ENCODE peak calls at places on chromosomes 11 and 22, in nine cellular contexts. One of them, this sample, is unnamed.

GRCh38 chr22:48665286-48666010 is 1162.2 kb downstream of the BRD1 start:
- DNase-seq in EL: no peak
- DNase-seq in stimulated activated naive CD8-positive, alpha-beta T cell treated with anti-CD3 and anti-CD28 coated beads, Interleukin-15, Interleukin-2, amounts not matched to agents 100 U/mL and 50 U/mL, for 24 hours: no peak
- DNase-seq in activated CD4-positive, alpha-beta T cell treated with anti-CD3 and anti-CD28 coated beads, Interleukin-2, amount 50 U/mL, for 4 hours: no peak
- DNase-seq in GM13976: no peak
- DNase-seq in NCI-H1930: no peak
- DNase-seq in right atrium auricular region: no peak
- DNase-seq in activated B cell treated with CpG ODN at 0.5 μM for 24 hours: no peak
- DNase-seq in heart right ventricle: no peak
- DNase-seq in this sample: no peak

GRCh38 chr11:64729851-64730382 is 6.9 kb upstream of the NRXN2 start:
- DNase-seq in stimulated activated naive CD8-positive, alpha-beta T cell treated with anti-CD3 and anti-CD28 coated beads, Interleukin-15, Interleukin-2, amounts not matched to agents 100 U/mL and 50 U/mL, for 24 hours: peak; percentile 39
- DNase-seq in activated B cell treated with CpG ODN at 0.5 μM for 24 hours: no peak
- DNase-seq in EL: peak; percentile 34
- DNase-seq in NCI-H1930: no peak
- DNase-seq in GM13976: no peak
- DNase-seq in heart right ventricle: no peak
- DNase-seq in right atrium auricular region: no peak
- DNase-seq in activated CD4-positive, alpha-beta T cell treated with anti-CD3 and anti-CD28 coated beads, Interleukin-2, amount 50 U/mL, for 4 hours: no peak
- DNase-seq in this sample: peak; percentile 78

GRCh38 chr11:129853508-129854228 is 38.0 kb downstream of the TMEM45B start:
- DNase-seq in right atrium auricular region: no peak
- DNase-seq in activated CD4-positive, alpha-beta T cell treated with anti-CD3 and anti-CD28 coated beads, Interleukin-2, amount 50 U/mL, for 4 hours: peak; percentile 42
- DNase-seq in heart right ventricle: peak; percentile 17
- DNase-seq in GM13976: no peak
- DNase-seq in NCI-H1930: peak; percentile 11
- DNase-seq in stimulated activated naive CD8-positive, alpha-beta T cell treated with anti-CD3 and anti-CD28 coated beads, Interleukin-15, Interleukin-2, amounts not matched to agents 100 U/mL and 50 U/mL, for 24 hours: peak; percentile 27
- DNase-seq in EL: no peak
- DNase-seq in activated B cell treated with CpG ODN at 0.5 μM for 24 hours: no peak
- DNase-seq in this sample: no peak

GRCh38 chr11:44985721-44986120 is 35.0 kb upstream of the TP53I11 start:
- DNase-seq in right atrium auricular region: no peak
- DNase-seq in NCI-H1930: no peak
- DNase-seq in activated B cell treated with CpG ODN at 0.5 μM for 24 hours: peak; percentile 7
- DNase-seq in GM13976: no peak
- DNase-seq in activated CD4-positive, alpha-beta T cell treated with anti-CD3 and anti-CD28 coated beads, Interleukin-2, amount 50 U/mL, for 4 hours: no peak
- DNase-seq in EL: no peak
- DNase-seq in stimulated activated naive CD8-positive, alpha-beta T cell treated with anti-CD3 and anti-CD28 coated beads, Interleukin-15, Interleukin-2, amounts not matched to agents 100 U/mL and 50 U/mL, for 24 hours: no peak
- DNase-seq in heart right ventricle: no peak
- DNase-seq in this sample: no peak

GRCh38 chr22:38403806-38404205 is 51.2 kb downstream of the KCNJ4 start:
- DNase-seq in right atrium auricular region: no peak
- DNase-seq in NCI-H1930: no peak
- DNase-seq in activated B cell treated with CpG ODN at 0.5 μM for 24 hours: no peak
- DNase-seq in GM13976: no peak
- DNase-seq in activated CD4-positive, alpha-beta T cell treated with anti-CD3 and anti-CD28 coated beads, Interleukin-2, amount 50 U/mL, for 4 hours: no peak
- DNase-seq in stimulated activated naive CD8-positive, alpha-beta T cell treated with anti-CD3 and anti-CD28 coated beads, Interleukin-15, Interleukin-2, amounts not matched to agents 100 U/mL and 50 U/mL, for 24 hours: no peak
- DNase-seq in heart right ventricle: no peak
- DNase-seq in EL: no peak
- DNase-seq in this sample: no peak

GRCh38 chr11:83007909-83008580 is 63.7 kb downstream of the RAB30 start:
- DNase-seq in activated B cell treated with CpG ODN at 0.5 μM for 24 hours: no peak
- DNase-seq in GM13976: peak; percentile 41
- DNase-seq in heart right ventricle: peak; percentile 73
- DNase-seq in stimulated activated naive CD8-positive, alpha-beta T cell treated with anti-CD3 and anti-CD28 coated beads, Interleukin-15, Interleukin-2, amounts not matched to agents 100 U/mL and 50 U/mL, for 24 hours: no peak
- DNase-seq in EL: peak; percentile 46
- DNase-seq in activated CD4-positive, alpha-beta T cell treated with anti-CD3 and anti-CD28 coated beads, Interleukin-2, amount 50 U/mL, for 4 hours: no peak
- DNase-seq in right atrium auricular region: peak; percentile 78
- DNase-seq in NCI-H1930: no peak
- DNase-seq in this sample: peak; percentile 91

GRCh38 chr11:61730222-61730994 is 22.0 kb upstream of the MYRF start:
- DNase-seq in activated CD4-positive, alpha-beta T cell treated with anti-CD3 and anti-CD28 coated beads, Interleukin-2, amount 50 U/mL, for 4 hours: no peak
- DNase-seq in right atrium auricular region: no peak
- DNase-seq in heart right ventricle: no peak
- DNase-seq in NCI-H1930: no peak
- DNase-seq in GM13976: no peak
- DNase-seq in activated B cell treated with CpG ODN at 0.5 μM for 24 hours: no peak
- DNase-seq in stimulated activated naive CD8-positive, alpha-beta T cell treated with anti-CD3 and anti-CD28 coated beads, Interleukin-15, Interleukin-2, amounts not matched to agents 100 U/mL and 50 U/mL, for 24 hours: no peak
- DNase-seq in EL: peak; percentile 35
- DNase-seq in this sample: no peak

GRCh38 chr11:76443254-76443935 is 1.4 kb upstream of the EMSY start:
- DNase-seq in activated CD4-positive, alpha-beta T cell treated with anti-CD3 and anti-CD28 coated beads, Interleukin-2, amount 50 U/mL, for 4 hours: no peak
- DNase-seq in EL: peak; percentile 14
- DNase-seq in NCI-H1930: no peak
- DNase-seq in GM13976: no peak
- DNase-seq in right atrium auricular region: no peak
- DNase-seq in heart right ventricle: no peak
- DNase-seq in activated B cell treated with CpG ODN at 0.5 μM for 24 hours: no peak
- DNase-seq in stimulated activated naive CD8-positive, alpha-beta T cell treated with anti-CD3 and anti-CD28 coated beads, Interleukin-15, Interleukin-2, amounts not matched to agents 100 U/mL and 50 U/mL, for 24 hours: no peak
- DNase-seq in this sample: peak; percentile 37

GRCh38 chr11:65787649-65788622 is 1.1 kb downstream of the OVOL1 start:
- DNase-seq in NCI-H1930: no peak
- DNase-seq in right atrium auricular region: no peak
- DNase-seq in stimulated activated naive CD8-positive, alpha-beta T cell treated with anti-CD3 and anti-CD28 coated beads, Interleukin-15, Interleukin-2, amounts not matched to agents 100 U/mL and 50 U/mL, for 24 hours: no peak
- DNase-seq in GM13976: no peak
- DNase-seq in activated B cell treated with CpG ODN at 0.5 μM for 24 hours: no peak
- DNase-seq in heart right ventricle: no peak
- DNase-seq in EL: no peak
- DNase-seq in activated CD4-positive, alpha-beta T cell treated with anti-CD3 and anti-CD28 coated beads, Interleukin-2, amount 50 U/mL, for 4 hours: no peak
- DNase-seq in this sample: no peak

GRCh38 chr11:16669799-16670415 is 68.5 kb upstream of the C11orf58 start:
- DNase-seq in activated CD4-positive, alpha-beta T cell treated with anti-CD3 and anti-CD28 coated beads, Interleukin-2, amount 50 U/mL, for 4 hours: no peak
- DNase-seq in stimulated activated naive CD8-positive, alpha-beta T cell treated with anti-CD3 and anti-CD28 coated beads, Interleukin-15, Interleukin-2, amounts not matched to agents 100 U/mL and 50 U/mL, for 24 hours: no peak
- DNase-seq in EL: peak; percentile 68
- DNase-seq in right atrium auricular region: no peak
- DNase-seq in activated B cell treated with CpG ODN at 0.5 μM for 24 hours: no peak
- DNase-seq in GM13976: no peak
- DNase-seq in heart right ventricle: no peak
- DNase-seq in NCI-H1930: no peak
- DNase-seq in this sample: no peak

GRCh38 chr11:12680246-12680939 is 6.2 kb downstream of the TEAD1 start:
- DNase-seq in GM13976: no peak
- DNase-seq in activated B cell treated with CpG ODN at 0.5 μM for 24 hours: no peak
- DNase-seq in EL: peak; percentile 90
- DNase-seq in activated CD4-positive, alpha-beta T cell treated with anti-CD3 and anti-CD28 coated beads, Interleukin-2, amount 50 U/mL, for 4 hours: no peak
- DNase-seq in right atrium auricular region: peak; percentile 92
- DNase-seq in heart right ventricle: peak; percentile 82
- DNase-seq in NCI-H1930: no peak
- DNase-seq in stimulated activated naive CD8-positive, alpha-beta T cell treated with anti-CD3 and anti-CD28 coated beads, Interleukin-15, Interleukin-2, amounts not matched to agents 100 U/mL and 50 U/mL, for 24 hours: peak; percentile 3
- DNase-seq in this sample: peak; percentile 71

GRCh38 chr22:27347951-27348350 is 453.6 kb downstream of the MN1 start:
- DNase-seq in NCI-H1930: no peak
- DNase-seq in stimulated activated naive CD8-positive, alpha-beta T cell treated with anti-CD3 and anti-CD28 coated beads, Interleukin-15, Interleukin-2, amounts not matched to agents 100 U/mL and 50 U/mL, for 24 hours: no peak
- DNase-seq in activated B cell treated with CpG ODN at 0.5 μM for 24 hours: no peak
- DNase-seq in activated CD4-positive, alpha-beta T cell treated with anti-CD3 and anti-CD28 coated beads, Interleukin-2, amount 50 U/mL, for 4 hours: no peak
- DNase-seq in GM13976: no peak
- DNase-seq in EL: no peak
- DNase-seq in right atrium auricular region: no peak
- DNase-seq in heart right ventricle: no peak
- DNase-seq in this sample: no peak

GRCh38 chr11:1832181-1832988 is 2.4 kb upstream of the SYT8 start:
- DNase-seq in NCI-H1930: peak; percentile 32
- DNase-seq in EL: peak; percentile 19
- DNase-seq in right atrium auricular region: no peak
- DNase-seq in activated CD4-positive, alpha-beta T cell treated with anti-CD3 and anti-CD28 coated beads, Interleukin-2, amount 50 U/mL, for 4 hours: peak; percentile 57
- DNase-seq in GM13976: peak; percentile 91
- DNase-seq in heart right ventricle: no peak
- DNase-seq in stimulated activated naive CD8-positive, alpha-beta T cell treated with anti-CD3 and anti-CD28 coated beads, Interleukin-15, Interleukin-2, amounts not matched to agents 100 U/mL and 50 U/mL, for 24 hours: peak; percentile 83
- DNase-seq in activated B cell treated with CpG ODN at 0.5 μM for 24 hours: peak; percentile 76
- DNase-seq in this sample: peak; percentile 85

GRCh38 chr11:71437879-71438278 is 10.3 kb downstream of the DHCR7 start:
- DNase-seq in activated CD4-positive, alpha-beta T cell treated with anti-CD3 and anti-CD28 coated beads, Interleukin-2, amount 50 U/mL, for 4 hours: no peak
- DNase-seq in activated B cell treated with CpG ODN at 0.5 μM for 24 hours: no peak
- DNase-seq in stimulated activated naive CD8-positive, alpha-beta T cell treated with anti-CD3 and anti-CD28 coated beads, Interleukin-15, Interleukin-2, amounts not matched to agents 100 U/mL and 50 U/mL, for 24 hours: no peak
- DNase-seq in EL: no peak
- DNase-seq in NCI-H1930: no peak
- DNase-seq in right atrium auricular region: no peak
- DNase-seq in GM13976: no peak
- DNase-seq in heart right ventricle: no peak
- DNase-seq in this sample: no peak

GRCh38 chr22:19810381-19811141 is 44.1 kb downstream of the GNB1L start:
- DNase-seq in EL: peak; percentile 53
- DNase-seq in heart right ventricle: no peak
- DNase-seq in activated B cell treated with CpG ODN at 0.5 μM for 24 hours: peak; percentile 5
- DNase-seq in stimulated activated naive CD8-positive, alpha-beta T cell treated with anti-CD3 and anti-CD28 coated beads, Interleukin-15, Interleukin-2, amounts not matched to agents 100 U/mL and 50 U/mL, for 24 hours: no peak
- DNase-seq in right atrium auricular region: no peak
- DNase-seq in NCI-H1930: no peak
- DNase-seq in activated CD4-positive, alpha-beta T cell treated with anti-CD3 and anti-CD28 coated beads, Interleukin-2, amount 50 U/mL, for 4 hours: no peak
- DNase-seq in GM13976: no peak
- DNase-seq in this sample: no peak

GRCh38 chr22:37321288-37321687 is 39.0 kb downstream of the CYTH4 start:
- DNase-seq in EL: no peak
- DNase-seq in NCI-H1930: no peak
- DNase-seq in activated B cell treated with CpG ODN at 0.5 μM for 24 hours: no peak
- DNase-seq in stimulated activated naive CD8-positive, alpha-beta T cell treated with anti-CD3 and anti-CD28 coated beads, Interleukin-15, Interleukin-2, amounts not matched to agents 100 U/mL and 50 U/mL, for 24 hours: no peak
- DNase-seq in GM13976: no peak
- DNase-seq in heart right ventricle: no peak
- DNase-seq in activated CD4-positive, alpha-beta T cell treated with anti-CD3 and anti-CD28 coated beads, Interleukin-2, amount 50 U/mL, for 4 hours: no peak
- DNase-seq in right atrium auricular region: no peak
- DNase-seq in this sample: no peak

GRCh38 chr11:66743271-66743968 is 14.4 kb upstream of the SPTBN2 start:
- DNase-seq in heart right ventricle: no peak
- DNase-seq in activated CD4-positive, alpha-beta T cell treated with anti-CD3 and anti-CD28 coated beads, Interleukin-2, amount 50 U/mL, for 4 hours: no peak
- DNase-seq in GM13976: no peak
- DNase-seq in right atrium auricular region: peak; percentile 30
- DNase-seq in EL: no peak
- DNase-seq in activated B cell treated with CpG ODN at 0.5 μM for 24 hours: no peak
- DNase-seq in NCI-H1930: no peak
- DNase-seq in stimulated activated naive CD8-positive, alpha-beta T cell treated with anti-CD3 and anti-CD28 coated beads, Interleukin-15, Interleukin-2, amounts not matched to agents 100 U/mL and 50 U/mL, for 24 hours: no peak
- DNase-seq in this sample: no peak

GRCh38 chr11:18727499-18728236 is 1.7 kb upstream of the IGSF22 start:
- DNase-seq in GM13976: peak; percentile 77
- DNase-seq in activated CD4-positive, alpha-beta T cell treated with anti-CD3 and anti-CD28 coated beads, Interleukin-2, amount 50 U/mL, for 4 hours: peak; percentile 37
- DNase-seq in EL: peak; percentile 31
- DNase-seq in NCI-H1930: peak; percentile 23
- DNase-seq in activated B cell treated with CpG ODN at 0.5 μM for 24 hours: no peak
- DNase-seq in right atrium auricular region: no peak
- DNase-seq in heart right ventricle: peak; percentile 31
- DNase-seq in stimulated activated naive CD8-positive, alpha-beta T cell treated with anti-CD3 and anti-CD28 coated beads, Interleukin-15, Interleukin-2, amounts not matched to agents 100 U/mL and 50 U/mL, for 24 hours: peak; percentile 65
- DNase-seq in this sample: peak; percentile 67

GRCh38 chr11:47797633-47798032 is 30.5 kb upstream of the FNBP4 start:
- DNase-seq in heart right ventricle: no peak
- DNase-seq in stimulated activated naive CD8-positive, alpha-beta T cell treated with anti-CD3 and anti-CD28 coated beads, Interleukin-15, Interleukin-2, amounts not matched to agents 100 U/mL and 50 U/mL, for 24 hours: peak; percentile 50
- DNase-seq in NCI-H1930: no peak
- DNase-seq in activated B cell treated with CpG ODN at 0.5 μM for 24 hours: no peak
- DNase-seq in EL: peak; percentile 78
- DNase-seq in activated CD4-positive, alpha-beta T cell treated with anti-CD3 and anti-CD28 coated beads, Interleukin-2, amount 50 U/mL, for 4 hours: peak; percentile 9
- DNase-seq in GM13976: no peak
- DNase-seq in right atrium auricular region: no peak
- DNase-seq in this sample: no peak

GRCh38 chr11:35058318-35058717 is 80.7 kb upstream of the CD44 start:
- DNase-seq in activated CD4-positive, alpha-beta T cell treated with anti-CD3 and anti-CD28 coated beads, Interleukin-2, amount 50 U/mL, for 4 hours: no peak
- DNase-seq in stimulated activated naive CD8-positive, alpha-beta T cell treated with anti-CD3 and anti-CD28 coated beads, Interleukin-15, Interleukin-2, amounts not matched to agents 100 U/mL and 50 U/mL, for 24 hours: no peak
- DNase-seq in GM13976: no peak
- DNase-seq in EL: no peak
- DNase-seq in heart right ventricle: no peak
- DNase-seq in NCI-H1930: no peak
- DNase-seq in right atrium auricular region: no peak
- DNase-seq in activated B cell treated with CpG ODN at 0.5 μM for 24 hours: no peak
- DNase-seq in this sample: no peak

GRCh38 chr22:34068011-34068410 is 147.7 kb upstream of the LARGE1 start:
- DNase-seq in activated B cell treated with CpG ODN at 0.5 μM for 24 hours: no peak
- DNase-seq in right atrium auricular region: no peak
- DNase-seq in stimulated activated naive CD8-positive, alpha-beta T cell treated with anti-CD3 and anti-CD28 coated beads, Interleukin-15, Interleukin-2, amounts not matched to agents 100 U/mL and 50 U/mL, for 24 hours: no peak
- DNase-seq in EL: no peak
- DNase-seq in GM13976: no peak
- DNase-seq in activated CD4-positive, alpha-beta T cell treated with anti-CD3 and anti-CD28 coated beads, Interleukin-2, amount 50 U/mL, for 4 hours: no peak
- DNase-seq in NCI-H1930: no peak
- DNase-seq in heart right ventricle: no peak
- DNase-seq in this sample: no peak

GRCh38 chr11:34887260-34887659 is 28.9 kb downstream of the APIP start:
- DNase-seq in stimulated activated naive CD8-positive, alpha-beta T cell treated with anti-CD3 and anti-CD28 coated beads, Interleukin-15, Interleukin-2, amounts not matched to agents 100 U/mL and 50 U/mL, for 24 hours: no peak
- DNase-seq in right atrium auricular region: no peak
- DNase-seq in EL: no peak
- DNase-seq in heart right ventricle: no peak
- DNase-seq in NCI-H1930: no peak
- DNase-seq in activated CD4-positive, alpha-beta T cell treated with anti-CD3 and anti-CD28 coated beads, Interleukin-2, amount 50 U/mL, for 4 hours: no peak
- DNase-seq in activated B cell treated with CpG ODN at 0.5 μM for 24 hours: no peak
- DNase-seq in GM13976: no peak
- DNase-seq in this sample: no peak

GRCh38 chr11:109423860-109424190 is 1.8 kb downstream of the C11orf87 start:
- DNase-seq in GM13976: no peak
- DNase-seq in heart right ventricle: no peak
- DNase-seq in right atrium auricular region: no peak
- DNase-seq in activated CD4-positive, alpha-beta T cell treated with anti-CD3 and anti-CD28 coated beads, Interleukin-2, amount 50 U/mL, for 4 hours: no peak
- DNase-seq in activated B cell treated with CpG ODN at 0.5 μM for 24 hours: no peak
- DNase-seq in stimulated activated naive CD8-positive, alpha-beta T cell treated with anti-CD3 and anti-CD28 coated beads, Interleukin-15, Interleukin-2, amounts not matched to agents 100 U/mL and 50 U/mL, for 24 hours: no peak
- DNase-seq in NCI-H1930: no peak
- DNase-seq in EL: no peak
- DNase-seq in this sample: no peak

GRCh38 chr11:114183041-114183511 is 113.1 kb upstream of the NNMT start:
- DNase-seq in heart right ventricle: no peak
- DNase-seq in activated B cell treated with CpG ODN at 0.5 μM for 24 hours: no peak
- DNase-seq in GM13976: no peak
- DNase-seq in stimulated activated naive CD8-positive, alpha-beta T cell treated with anti-CD3 and anti-CD28 coated beads, Interleukin-15, Interleukin-2, amounts not matched to agents 100 U/mL and 50 U/mL, for 24 hours: peak; percentile 61
- DNase-seq in activated CD4-positive, alpha-beta T cell treated with anti-CD3 and anti-CD28 coated beads, Interleukin-2, amount 50 U/mL, for 4 hours: peak; percentile 46
- DNase-seq in NCI-H1930: no peak
- DNase-seq in EL: no peak
- DNase-seq in right atrium auricular region: no peak
- DNase-seq in this sample: peak; percentile 29

GRCh38 chr11:32643526-32643925 is 59.9 kb downstream of the EIF3M start:
- DNase-seq in NCI-H1930: no peak
- DNase-seq in GM13976: no peak
- DNase-seq in stimulated activated naive CD8-positive, alpha-beta T cell treated with anti-CD3 and anti-CD28 coated beads, Interleukin-15, Interleukin-2, amounts not matched to agents 100 U/mL and 50 U/mL, for 24 hours: no peak
- DNase-seq in activated CD4-positive, alpha-beta T cell treated with anti-CD3 and anti-CD28 coated beads, Interleukin-2, amount 50 U/mL, for 4 hours: no peak
- DNase-seq in heart right ventricle: no peak
- DNase-seq in activated B cell treated with CpG ODN at 0.5 μM for 24 hours: no peak
- DNase-seq in EL: peak; percentile 34
- DNase-seq in right atrium auricular region: no peak
- DNase-seq in this sample: no peak

GRCh38 chr11:2525941-2526807 is 81.4 kb downstream of the KCNQ1 start:
- DNase-seq in heart right ventricle: no peak
- DNase-seq in right atrium auricular region: no peak
- DNase-seq in stimulated activated naive CD8-positive, alpha-beta T cell treated with anti-CD3 and anti-CD28 coated beads, Interleukin-15, Interleukin-2, amounts not matched to agents 100 U/mL and 50 U/mL, for 24 hours: no peak
- DNase-seq in NCI-H1930: no peak
- DNase-seq in GM13976: no peak
- DNase-seq in activated B cell treated with CpG ODN at 0.5 μM for 24 hours: peak; percentile 16
- DNase-seq in activated CD4-positive, alpha-beta T cell treated with anti-CD3 and anti-CD28 coated beads, Interleukin-2, amount 50 U/mL, for 4 hours: no peak
- DNase-seq in EL: no peak
- DNase-seq in this sample: no peak

GRCh38 chr22:24337894-24338645 is 67.4 kb downstream of the SPECC1L start:
- DNase-seq in activated B cell treated with CpG ODN at 0.5 μM for 24 hours: no peak
- DNase-seq in heart right ventricle: no peak
- DNase-seq in right atrium auricular region: no peak
- DNase-seq in activated CD4-positive, alpha-beta T cell treated with anti-CD3 and anti-CD28 coated beads, Interleukin-2, amount 50 U/mL, for 4 hours: no peak
- DNase-seq in GM13976: no peak
- DNase-seq in EL: no peak
- DNase-seq in NCI-H1930: no peak
- DNase-seq in stimulated activated naive CD8-positive, alpha-beta T cell treated with anti-CD3 and anti-CD28 coated beads, Interleukin-15, Interleukin-2, amounts not matched to agents 100 U/mL and 50 U/mL, for 24 hours: no peak
- DNase-seq in this sample: no peak

GRCh38 chr11:47393163-47394049 is 15.0 kb upstream of the SLC39A13 start:
- DNase-seq in NCI-H1930: no peak
- DNase-seq in heart right ventricle: no peak
- DNase-seq in right atrium auricular region: no peak
- DNase-seq in stimulated activated naive CD8-positive, alpha-beta T cell treated with anti-CD3 and anti-CD28 coated beads, Interleukin-15, Interleukin-2, amounts not matched to agents 100 U/mL and 50 U/mL, for 24 hours: no peak
- DNase-seq in GM13976: peak; percentile 75
- DNase-seq in activated B cell treated with CpG ODN at 0.5 μM for 24 hours: no peak
- DNase-seq in EL: peak; percentile 50
- DNase-seq in activated CD4-positive, alpha-beta T cell treated with anti-CD3 and anti-CD28 coated beads, Interleukin-2, amount 50 U/mL, for 4 hours: no peak
- DNase-seq in this sample: peak; percentile 57

GRCh38 chr22:30881361-30882180 is 87.0 kb downstream of the MORC2 start:
- DNase-seq in activated B cell treated with CpG ODN at 0.5 μM for 24 hours: no peak
- DNase-seq in right atrium auricular region: no peak
- DNase-seq in EL: no peak
- DNase-seq in heart right ventricle: peak; percentile 53
- DNase-seq in activated CD4-positive, alpha-beta T cell treated with anti-CD3 and anti-CD28 coated beads, Interleukin-2, amount 50 U/mL, for 4 hours: no peak
- DNase-seq in stimulated activated naive CD8-positive, alpha-beta T cell treated with anti-CD3 and anti-CD28 coated beads, Interleukin-15, Interleukin-2, amounts not matched to agents 100 U/mL and 50 U/mL, for 24 hours: no peak
- DNase-seq in GM13976: no peak
- DNase-seq in NCI-H1930: no peak
- DNase-seq in this sample: peak; percentile 92

GRCh38 chr11:115085461-115086220 is 407.3 kb downstream of the NXPE2 start:
- DNase-seq in right atrium auricular region: no peak
- DNase-seq in stimulated activated naive CD8-positive, alpha-beta T cell treated with anti-CD3 and anti-CD28 coated beads, Interleukin-15, Interleukin-2, amounts not matched to agents 100 U/mL and 50 U/mL, for 24 hours: no peak
- DNase-seq in GM13976: no peak
- DNase-seq in heart right ventricle: no peak
- DNase-seq in NCI-H1930: no peak
- DNase-seq in activated B cell treated with CpG ODN at 0.5 μM for 24 hours: no peak
- DNase-seq in EL: no peak
- DNase-seq in activated CD4-positive, alpha-beta T cell treated with anti-CD3 and anti-CD28 coated beads, Interleukin-2, amount 50 U/mL, for 4 hours: no peak
- DNase-seq in this sample: no peak